ENCODE peak calls at places on chromosomes 3 and 15, in seven cellular contexts. C is A549, S is hepatocyte, E is esophagus squamous epithelium, N is heart right ventricle, T is PC-3, V is ovary. B is an unnamed sample.

GRCh38 chr15:41554401-41554800 is 4.6 kb upstream of the TYRO3 start:
- DNase-seq in N (no peak), S (no peak), T (no peak), E (no peak), V (no peak), C (no peak), B (peak; percentile 34)

GRCh38 chr3:11661827-11662226 is 18.1 kb upstream of the VGLL4 start:
- DNase-seq in S (no peak), C (no peak), E (no peak), V (no peak), T (peak; percentile 32), N (no peak), B (no peak)

GRCh38 chr3:99933971-99934750 is 116.5 kb downstream of the CMSS1 start:
- DNase-seq in S (no peak), E (no peak), T (no peak), V (no peak), N (no peak), C (no peak), B (no peak)

GRCh38 chr3:127970966-127971592 is 56.0 kb downstream of the KBTBD12 start:
- DNase-seq in S (peak; percentile 68), T (peak; percentile 66), N (no peak), V (no peak), E (no peak), C (peak; percentile 46), B (peak; percentile 76)

GRCh38 chr15:56931674-56932507 is 13.4 kb downstream of the TCF12 start:
- DNase-seq in V (no peak), C (no peak), T (no peak), E (no peak), S (peak; percentile 15), N (no peak), B (peak; percentile 16)

GRCh38 chr3:188170461-188171459 is 16.8 kb downstream of the LPP start:
- DNase-seq in V (no peak), E (no peak), T (peak; percentile 77), C (no peak), N (no peak), S (peak; percentile 46), B (no peak)

GRCh38 chr15:100536733-100537132 is 8.0 kb upstream of the CERS3 start:
- DNase-seq in E (no peak), T (no peak), V (no peak), C (no peak), S (no peak), N (no peak), B (no peak)

GRCh38 chr15:95664435-95664834 is 666.1 kb upstream of the NR2F2 start:
- DNase-seq in V (peak; percentile 46), C (no peak), T (peak; percentile 2), E (no peak), N (no peak), S (no peak), B (no peak)

GRCh38 chr3:197224034-197224444 is 74.4 kb downstream of the DLG1 start:
- DNase-seq in T (peak; percentile 81), V (no peak), S (peak; percentile 61), E (no peak), C (peak; percentile 39), N (no peak), B (peak; percentile 12)

GRCh38 chr15:70111203-70112017 is 13.7 kb upstream of the TLE3 start:
- DNase-seq in N (peak; percentile 63), S (peak; percentile 85), T (peak; percentile 61), C (peak; percentile 75), V (peak; percentile 86), E (no peak), B (peak; percentile 92)

GRCh38 chr3:46228259-46229222 is 13.7 kb upstream of the CCR3 start:
- DNase-seq in T (peak; percentile 87), E (no peak), C (no peak), S (peak; percentile 49), N (no peak), V (no peak), B (no peak)

GRCh38 chr3:75655501-75655904 is 8.6 kb upstream of the FRG2C start:
- DNase-seq in N (no peak), E (no peak), T (no peak), C (no peak), S (no peak), V (no peak), B (no peak)

GRCh38 chr3:158105124-158105709 is 1.0 kb downstream of the SHOX2 start:
- DNase-seq in S (peak; percentile 20), V (no peak), E (no peak), C (peak; percentile 38), N (no peak), T (no peak), B (peak; percentile 29)

GRCh38 chr3:124558898-124559649 is 171.2 kb upstream of the UMPS start:
- DNase-seq in N (peak; percentile 66), E (no peak), S (peak; percentile 82), C (peak; percentile 36), V (peak; percentile 72), T (peak; percentile 91), B (peak; percentile 94)

GRCh38 chr3:45536316-45536715 is 58.2 kb upstream of the LIMD1 start:
- DNase-seq in S (no peak), C (no peak), V (no peak), T (no peak), E (no peak), N (no peak), B (no peak)

GRCh38 chr3:20809356-20809755 is 623.4 kb upstream of the SGO1 start:
- DNase-seq in S (no peak), N (no peak), C (no peak), T (no peak), V (no peak), E (no peak), B (no peak)

GRCh38 chr3:122101646-122102045 is 46.5 kb downstream of the CD86 start:
- DNase-seq in V (no peak), T (peak; percentile 87), E (no peak), C (peak; percentile 15), S (peak; percentile 82), N (no peak), B (no peak)

GRCh38 chr15:40936709-40937666 is 7.8 kb downstream of the DLL4 start:
- DNase-seq in N (no peak), S (no peak), C (no peak), E (no peak), V (no peak), T (no peak), B (no peak)

GRCh38 chr3:195906865-195907729 is 1.3 kb downstream of the TNK2 start:
- DNase-seq in N (peak; percentile 41), C (no peak), E (no peak), T (peak; percentile 78), V (no peak), S (no peak), B (no peak)

GRCh38 chr3:170488802-170489201 is 70.1 kb downstream of the CLDN11 start:
- DNase-seq in N (no peak), V (no peak), E (no peak), S (peak; percentile 50), C (no peak), T (peak; percentile 71), B (no peak)

GRCh38 chr3:190718691-190719090 is 143.8 kb downstream of the GMNC start:
- DNase-seq in S (no peak), V (no peak), T (peak; percentile 42), E (no peak), C (no peak), N (no peak), B (no peak)

GRCh38 chr15:41823502-41823901 is 4.4 kb upstream of the JMJD7 start:
- DNase-seq in V (no peak), E (no peak), S (no peak), T (no peak), C (no peak), N (no peak), B (no peak)

GRCh38 chr15:101046826-101047225 is 127.7 kb downstream of the LRRK1 start:
- DNase-seq in V (no peak), E (no peak), C (no peak), S (no peak), N (no peak), T (no peak), B (no peak)

DNA sequence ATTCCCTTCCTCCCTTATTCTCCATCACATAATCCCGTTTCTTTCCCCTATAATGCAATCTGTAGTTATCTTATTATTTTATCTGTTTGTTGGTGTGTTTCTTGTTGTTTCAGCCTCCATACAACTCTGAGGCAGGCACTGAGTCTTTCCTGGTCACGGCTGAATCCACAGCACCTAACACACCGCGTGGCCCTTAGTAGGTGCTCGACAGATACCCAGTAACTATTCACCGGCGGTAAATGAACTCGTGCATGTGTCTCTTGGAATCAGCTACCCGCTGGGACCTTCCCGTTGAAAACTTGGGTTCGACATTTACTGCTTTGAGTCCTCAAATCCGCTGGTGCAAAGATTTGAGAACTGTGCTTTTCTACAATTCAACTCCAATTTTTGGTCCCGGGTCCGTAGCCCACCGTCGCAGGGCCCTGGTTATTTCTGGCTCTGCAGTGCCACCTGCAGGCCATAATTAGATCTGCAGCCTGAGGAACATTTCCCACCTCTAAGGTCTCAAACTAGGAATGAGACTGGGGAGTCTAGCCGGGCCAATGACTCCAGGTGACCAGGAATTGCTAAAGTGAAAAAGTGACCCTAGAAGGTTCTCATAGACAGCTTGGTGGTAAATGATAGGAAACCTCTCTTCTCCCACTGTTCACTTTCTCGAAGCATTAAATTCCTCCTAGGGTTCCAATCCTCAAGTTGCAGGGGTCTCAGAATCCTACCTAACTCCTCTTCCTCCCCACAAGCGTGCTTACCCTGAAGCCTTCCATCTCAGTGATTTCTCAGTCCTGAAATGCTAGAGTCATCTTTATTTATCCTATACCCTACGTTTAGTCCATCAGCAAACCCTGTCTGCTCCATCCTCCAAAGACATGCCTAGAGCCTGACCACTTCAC is 40.0 kb upstream of the TRH start:
- DNase-seq in S (peak; percentile 52), C (peak; percentile 25), E (no peak), T (peak; percentile 42), N (no peak), V (peak; percentile 30), B (peak; percentile 37)
- H3K4me1 ChIP-seq in S (no peaks in the 10 kb centered on the region), C (peaks cover 11% of the 10 kb centered on the region), E (peaks cover 11% of the 10 kb centered on the region), T (no peaks in the 10 kb centered on the region), N (peaks cover 3% of the 10 kb centered on the region), V (peaks cover 3% of the 10 kb centered on the region), B (no peaks in the 10 kb centered on the region)

GRCh38 chr15:66713843-66714508 is 11.9 kb downstream of the SMAD6 start:
- DNase-seq in N (no peak), E (no peak), S (no peak), T (no peak), C (no peak), V (no peak), B (no peak)
- H3K4me1 ChIP-seq in N (peaks cover 37% of the 10 kb centered on the region), E (peaks cover 49% of the 10 kb centered on the region), S (peaks cover 40% of the 10 kb centered on the region), T (peaks cover 5% of the 10 kb centered on the region), C (peaks cover 85% of the 10 kb centered on the region), V (peaks cover 23% of the 10 kb centered on the region), B (peaks cover 33% of the 10 kb centered on the region)

GRCh38 chr3:118488751-118489150 is 545.9 kb downstream of the IGSF11 start:
- DNase-seq in S (no peak), C (no peak), E (no peak), T (no peak), N (no peak), V (no peak), B (no peak)

GRCh38 chr3:118487734-118488133 is 546.9 kb downstream of the IGSF11 start:
- DNase-seq in T (no peak), E (no peak), C (no peak), S (no peak), V (no peak), N (no peak), B (no peak)

GRCh38 chr3:118480101-118480860 is 554.4 kb downstream of the IGSF11 start:
- DNase-seq in T (no peak), C (no peak), V (no peak), E (no peak), N (no peak), S (no peak), B (no peak)

GRCh38 chr3:118485693-118486092 is 549.0 kb downstream of the IGSF11 start:
- DNase-seq in N (no peak), C (no peak), V (no peak), T (no peak), S (no peak), E (no peak), B (no peak)
- H3K4me1 ChIP-seq in N (no peaks in the 10 kb centered on the region), C (no peaks in the 10 kb centered on the region), V (no peaks in the 10 kb centered on the region), T (no peaks in the 10 kb centered on the region), S (no peaks in the 10 kb centered on the region), E (no peaks in the 10 kb centered on the region), B (no peaks in the 10 kb centered on the region)

GRCh38 chr3:38142959-38143358 is 4.5 kb downstream of the MYD88 start:
- DNase-seq in E (no peak), S (no peak), V (no peak), C (no peak), T (no peak), N (no peak), B (no peak)
- H3K4me1 ChIP-seq in E (peaks cover 39% of the 10 kb centered on the region), S (peaks cover 9% of the 10 kb centered on the region), V (peaks cover 9% of the 10 kb centered on the region), C (peaks cover 11% of the 10 kb centered on the region), T (peaks cover 42% of the 10 kb centered on the region), N (peaks cover 7% of the 10 kb centered on the region), B (no peaks in the 10 kb centered on the region)